ENCODE peak calls at places on chromosomes 16 and 17, in nine cellular contexts. F, L, E, A, I, Z, U, T and K are unnamed samples. For H3K27me3, the result is how much of the 10 kb centered on the place peaks cover.

GRCh38 chr16:19908921-19909320 is 24.3 kb upstream of the GPRC5B start:
- DNase-seq in Z (no peak), I (no peak), U (no peak), T (no peak), F (no peak), E (no peak), A (no peak), L (no peak), K (no peak)

GRCh38 chr16:84329849-84330684 is 35.4 kb downstream of the WFDC1 start:
- DNase-seq in E (no peak), U (no peak), F (no peak), T (peak), I (no peak), Z (no peak), L (no peak), A (no peak), K (no peak)

GRCh38 chr17:30376621-30377452 is 1.9 kb upstream of the CPD start:
- DNase-seq in L (peak), F (no peak), I (no peak), E (peak), A (peak), Z (peak), U (no peak), T (no peak), K (no peak)

GRCh38 chr17:39841202-39841601 is 22.9 kb downstream of the IKZF3 start:
- DNase-seq in U (no peak), L (no peak), A (no peak), F (no peak), I (no peak), T (no peak), E (no peak), Z (no peak), K (no peak)

GRCh38 chr16:17481741-17482140 is 11.0 kb upstream of the XYLT1 start:
- DNase-seq in L (no peak), I (no peak), E (no peak), Z (no peak), A (no peak), F (no peak), T (no peak), U (no peak), K (no peak)

GRCh38 chr16:88731699-88732098 is 25.4 kb downstream of the CTU2 start:
- DNase-seq in F (no peak), E (no peak), T (no peak), U (no peak), Z (no peak), I (no peak), L (no peak), A (no peak), K (no peak)

GRCh38 chr17:77281024-77281903 is 140.5 kb downstream of the SEC14L1 start:
- DNase-seq in Z (peak), F (no peak), A (peak), E (peak), I (no peak), U (peak), T (peak), L (peak), K (peak)

GRCh38 chr17:6591599-6592158 is 35.3 kb upstream of the PITPNM3 start:
- DNase-seq in T (no peak), U (no peak), A (no peak), Z (peak), E (peak), L (no peak), I (no peak), F (no peak), K (no peak)

GRCh38 chr16:73037331-73037745 is 10.6 kb downstream of the ZFHX3 start:
- DNase-seq in E (no peak), I (peak), Z (peak), T (peak), U (no peak), F (no peak), A (no peak), L (no peak), K (no peak)

GRCh38 chr17:71252446-71252845 is 868.4 kb upstream of the SOX9 start:
- DNase-seq in I (no peak), Z (no peak), A (no peak), T (no peak), E (no peak), F (no peak), L (no peak), U (no peak), K (no peak)

GRCh38 chr16:3188925-3189825 is 1.2 kb downstream of the OR1F1 start:
- DNase-seq in E (peak), F (no peak), Z (no peak), T (no peak), A (no peak), L (no peak), U (peak), I (no peak), K (peak)

GRCh38 chr16:78211951-78212350 is 112.5 kb downstream of the WWOX start:
- DNase-seq in A (peak), U (no peak), T (no peak), E (no peak), L (no peak), F (no peak), I (no peak), Z (no peak), K (no peak)

GRCh38 chr16:10600792-10601443 is 20.5 kb upstream of the EMP2 start:
- DNase-seq in T (no peak), A (no peak), U (no peak), E (peak), L (no peak), F (no peak), Z (no peak), I (no peak), K (no peak)

GRCh38 chr16:12262454-12263180 is 286.1 kb downstream of the SNX29 start:
- DNase-seq in A (peak), I (no peak), U (peak), L (no peak), E (peak), F (no peak), T (no peak), Z (peak), K (no peak)

GRCh38 chr16:89085755-89086154 is 7.9 kb upstream of the ACSF3 start:
- DNase-seq in A (no peak), T (no peak), L (no peak), U (no peak), F (no peak), Z (no peak), E (no peak), I (no peak), K (no peak)

GRCh38 chr16:86520317-86521210 is 10.2 kb downstream of the FOXF1 start:
- DNase-seq in F (no peak), L (no peak), U (no peak), I (no peak), A (no peak), Z (no peak), E (peak), T (peak), K (peak)

GRCh38 chr16:89482824-89483220 is 7.5 kb downstream of the ANKRD11 start:
- DNase-seq in L (no peak), U (peak), A (no peak), E (no peak), T (no peak), F (no peak), I (no peak), Z (no peak), K (no peak)

GRCh38 chr17:47941998-47942490 is 673 bp downstream of the PNPO start:
- DNase-seq in E (no peak), Z (no peak), I (no peak), T (no peak), U (no peak), L (no peak), F (no peak), A (no peak), K (no peak)

GRCh38 chr16:85307552-85308364 is 195.5 kb upstream of the CIBAR2 start:
- DNase-seq in L (no peak), F (no peak), A (no peak), E (no peak), U (no peak), I (no peak), T (no peak), Z (no peak), K (no peak)

GRCh38 chr17:16371742-16372141 is 9.1 kb upstream of the UBB start:
- DNase-seq in U (no peak), T (peak), F (no peak), E (peak), L (no peak), I (peak), A (no peak), Z (no peak), K (no peak)

GRCh38 chr16:68737730-68738590 is 868 bp downstream of the CDH1 start:
- DNase-seq in U (peak), L (peak), E (no peak), Z (peak), I (no peak), T (no peak), F (no peak), A (peak), K (peak)

GRCh38 chr16:51095114-51095872 is 55.8 kb downstream of the SALL1 start:
- DNase-seq in U (no peak), Z (no peak), A (no peak), T (no peak), E (no peak), F (no peak), L (no peak), I (no peak), K (no peak)

GRCh38 chr17:17152385-17152784 is 53.7 kb downstream of the PLD6 start:
- DNase-seq in Z (no peak), E (no peak), F (no peak), A (no peak), I (no peak), L (no peak), T (no peak), U (no peak), K (no peak)

GRCh38 chr17:933168-934083 is 46.1 kb downstream of the NXN start:
- DNase-seq in I (no peak), U (no peak), E (peak), Z (peak), F (no peak), T (no peak), A (peak), L (no peak), K (no peak)

GRCh38 chr16:77220427-77220826 is 21.2 kb downstream of the SYCE1L start:
- DNase-seq in E (no peak), I (no peak), Z (no peak), A (no peak), F (no peak), L (no peak), T (no peak), U (no peak), K (no peak)

GRCh38 chr17:43056051-43056450 is 31.0 kb downstream of the RND2 start:
- DNase-seq in A (no peak), E (no peak), I (no peak), Z (no peak), T (no peak), L (no peak), U (no peak), F (no peak), K (no peak)

GRCh38 chr16:77172964-77173363 is 18.0 kb upstream of the MON1B start:
- DNase-seq in Z (no peak), F (no peak), L (no peak), A (no peak), E (no peak), I (no peak), U (no peak), T (no peak), K (no peak)

GRCh38 chr16:72561-73537 is at the start of gene RHBDF1:
- DNase-seq in U (peak), T (peak), A (peak), Z (peak), E (peak), L (peak), I (no peak), F (no peak), K (no peak)

GRCh38 chr16:53166099-53166498 is 111.3 kb downstream of the CHD9 start:
- DNase-seq in U (no peak), Z (no peak), L (no peak), I (no peak), A (no peak), F (no peak), E (no peak), T (no peak), K (no peak)

GRCh38 chr16:67375161-67375560 is 18.1 kb downstream of the TPPP3 start:
- DNase-seq in F (no peak), U (no peak), Z (peak), L (no peak), T (peak), E (no peak), A (no peak), I (no peak), K (no peak)

GRCh38 chr17:65985571-65985970 is 206.4 kb downstream of the CEP112 start:
- DNase-seq in A (no peak), I (no peak), L (no peak), E (peak), F (no peak), U (no peak), T (no peak), Z (no peak), K (no peak)

GRCh38 chr16:85514601-85515318 is 98.4 kb upstream of the GSE1 start:
- DNase-seq in A (peak), L (peak), E (peak), Z (peak), T (peak), U (no peak), F (no peak), I (peak), K (no peak)

GRCh38 chr17:39970157-39970692 is 7.4 kb downstream of the GSDMA start:
- DNase-seq in U (no peak), F (no peak), E (no peak), A (no peak), I (no peak), L (no peak), T (no peak), Z (no peak), K (peak)

GRCh38 chr16:13997933-13998332 is 73.2 kb upstream of the MRTFB start:
- DNase-seq in A (peak), I (no peak), T (no peak), L (no peak), U (no peak), E (no peak), F (no peak), Z (no peak), K (no peak)

GRCh38 chr17:48961516-48962233 is 6.7 kb downstream of the GIP start:
- DNase-seq in T (no peak), U (no peak), E (peak), F (no peak), I (no peak), Z (peak), A (no peak), L (no peak), K (no peak)

GRCh38 chr17:15436399-15437369 is 30.7 kb downstream of the CDRT4 start:
- DNase-seq in T (peak), L (peak), F (no peak), Z (peak), E (peak), A (peak), I (peak), U (peak), K (no peak)

GRCh38 chr16:68359398-68360191 is 48.8 kb downstream of the PRMT7 start:
- DNase-seq in E (no peak), F (no peak), Z (no peak), L (no peak), U (no peak), I (no peak), A (no peak), T (no peak), K (no peak)

GRCh38 chr16:51773491-51773890 is 622.4 kb upstream of the SALL1 start:
- DNase-seq in I (no peak), A (no peak), U (no peak), T (no peak), Z (no peak), F (no peak), E (no peak), L (no peak), K (no peak)

GRCh38 chr16:3673676-3674377 is 19.3 kb downstream of the DNASE1 start:
- DNase-seq in I (no peak), Z (no peak), A (no peak), F (no peak), E (no peak), L (no peak), T (no peak), U (no peak), K (no peak)

GRCh38 chr16:58551496-58551895 is 36.2 kb downstream of the SETD6 start:
- DNase-seq in L (no peak), A (no peak), Z (no peak), U (no peak), T (no peak), E (no peak), F (no peak), I (no peak), K (no peak)

DNA sequence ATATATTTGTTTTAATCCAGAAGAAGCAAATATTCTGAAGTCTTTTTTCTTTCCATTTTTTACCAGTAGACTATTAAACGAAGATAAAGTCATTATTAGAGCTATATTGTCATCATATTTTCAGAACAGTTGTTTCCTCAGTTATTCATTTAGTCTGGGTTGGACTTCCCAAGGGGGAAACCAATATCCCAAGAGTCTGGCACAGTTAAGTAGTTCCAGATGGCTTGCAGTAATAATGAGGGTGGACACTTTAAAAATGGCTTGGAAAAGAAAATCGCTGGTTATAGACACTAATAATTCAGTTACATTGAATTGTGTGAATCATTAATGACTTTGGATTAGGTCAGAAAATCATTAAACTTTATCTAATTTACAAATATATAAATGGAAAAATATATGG is 3.9 kb downstream of the PPM1E start:
- DNase-seq in Z (no peak), E (no peak), I (no peak), U (no peak), F (no peak), A (no peak), T (no peak), L (no peak), K (no peak)
- H3K4me3 ChIP-seq in Z (no peak), E (no peak), I (no peak), U (no peak), F (no peak), A (no peak), T (no peak), L (no peak), K (no peak)

GRCh38 chr17:41610965-41611640 is 1.5 kb downstream of the KRT16 start:
- DNase-seq in L (no peak), F (no peak), T (peak), U (peak), Z (no peak), A (no peak), I (no peak), E (no peak), K (peak)

GRCh38 chr17:41615454-41615853 is 2.9 kb upstream of the KRT16 start:
- DNase-seq in U (peak), L (no peak), E (no peak), Z (no peak), T (peak), A (no peak), I (no peak), F (no peak), K (no peak)

GRCh38 chr17:41613277-41614082 is 913 bp upstream of the KRT16 start:
- DNase-seq in E (no peak), I (no peak), T (peak), L (no peak), Z (no peak), U (peak), F (no peak), A (no peak), K (peak)

GRCh38 chr17:41617136-41617535 is 4.6 kb upstream of the KRT16 start:
- DNase-seq in E (no peak), Z (no peak), I (no peak), F (no peak), A (no peak), L (no peak), U (peak), T (peak), K (peak)

GRCh38 chr17:41614098-41614497 is 1.5 kb upstream of the KRT16 start:
- DNase-seq in T (peak), A (no peak), Z (no peak), E (no peak), U (peak), I (no peak), F (no peak), L (no peak), K (peak)
- H3K27me3 ChIP-seq in T (under half), A (under half), Z (under half), E (under half), U (under half), I (under half), F (under half), L (under half), K (under half)

GRCh38 chr17:75262112-75262606 is 480 bp downstream of the MRPS7 start:
- DNase-seq in L (no peak), I (no peak), E (no peak), F (no peak), A (peak), T (no peak), U (no peak), Z (no peak), K (peak)

GRCh38 chr17:75263051-75263450 is 1.4 kb downstream of the MRPS7 start:
- DNase-seq in Z (no peak), F (no peak), E (no peak), U (no peak), T (no peak), L (no peak), A (no peak), I (no peak), K (peak)

GRCh38 chr17:75265614-75266314 is 4.1 kb downstream of the MRPS7 start:
- DNase-seq in T (no peak), I (no peak), Z (no peak), L (no peak), U (no peak), F (no peak), A (no peak), E (no peak), K (peak)

GRCh38 chr17:75260679-75261335 is 599 bp downstream of the GGA3 start:
- DNase-seq in E (peak), Z (no peak), I (no peak), A (no peak), U (no peak), T (no peak), L (no peak), F (no peak), K (no peak)

GRCh38 chr17:75261336-75262111 is at the start of the genes GGA3 and MRPS7:
- DNase-seq in I (peak), A (peak), T (peak), L (peak), E (peak), Z (peak), U (peak), F (peak), K (peak)
- TF ChIP-seq POLR2A in I (peak), A (peak), T (peak), L (peak), E (peak), Z (peak), U (peak), F (peak), K (no peak)

GRCh38 chr17:82753516-82753915 is 1.7 kb downstream of the TBCD start:
- DNase-seq in A (no peak), I (no peak), U (no peak), T (no peak), E (no peak), Z (no peak), F (no peak), L (no peak), K (no peak)
- H3K4me3 ChIP-seq in A (no peak), I (no peak), U (no peak), T (no peak), E (no peak), Z (no peak), F (no peak), L (no peak), K (no peak)

DNA sequence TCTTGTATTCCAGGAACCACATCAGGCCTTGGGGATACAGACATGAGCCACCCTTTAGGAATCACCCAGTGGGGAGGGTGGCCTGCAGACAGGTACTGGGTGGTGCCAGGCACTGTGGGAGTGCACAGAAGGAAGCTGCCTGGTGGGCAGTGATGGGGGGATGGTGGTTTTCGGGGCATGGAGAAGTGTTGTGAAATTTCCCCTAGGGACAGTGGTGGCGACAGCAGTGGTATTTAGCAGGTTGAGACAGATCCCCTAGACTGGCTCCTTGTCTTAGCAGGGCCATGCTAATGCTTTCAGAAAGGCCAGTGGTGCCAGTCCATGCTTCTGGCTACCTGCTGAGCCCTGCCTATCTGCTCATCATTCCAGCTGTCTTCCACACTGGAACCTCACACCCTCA is 129.6 kb downstream of the SPACA3 start:
- DNase-seq in A (no peak), E (no peak), L (no peak), T (no peak), I (no peak), Z (no peak), U (no peak), F (no peak), K (no peak)
- H3K27me3 ChIP-seq in A (under half), E (under half), L (under half), T (under half), I (under half), Z (under half), U (under half), F (under half), K (under half)

GRCh38 chr16:1973461-1974156 is 1.8 kb downstream of the TBL3 start:
- DNase-seq in A (no peak), U (no peak), F (no peak), T (no peak), I (no peak), L (no peak), Z (no peak), E (no peak), K (no peak)

GRCh38 chr16:1972490-1972877 is 631 bp downstream of the TBL3 start:
- DNase-seq in E (no peak), U (no peak), Z (no peak), L (no peak), T (no peak), I (no peak), F (no peak), A (no peak), K (no peak)

GRCh38 chr16:1968146-1968953 is 1.7 kb downstream of the RNF151 start:
- DNase-seq in I (no peak), U (no peak), E (no peak), F (no peak), T (no peak), L (no peak), A (no peak), Z (no peak), K (no peak)

GRCh38 chr16:1974157-1975070 is 2.6 kb downstream of the TBL3 start:
- DNase-seq in Z (no peak), I (no peak), U (no peak), F (no peak), L (no peak), T (no peak), E (no peak), A (no peak), K (no peak)

GRCh38 chr16:1971678-1972489 is at the start of gene TBL3:
- DNase-seq in T (peak), I (peak), U (peak), E (peak), A (peak), F (peak), L (peak), Z (peak), K (peak)
- TF ChIP-seq POLR2A in T (peak), I (peak), U (peak), E (peak), A (peak), F (peak), L (peak), Z (peak), K (peak)